ENCODE peak calls at places on chromosomes 7 and 10, in nine cellular contexts. H is epithelial cell of prostate; U is stimulated activated CD4-positive, alpha-beta T cell treated with anti-CD3 and anti-CD28 coated beads, TNF-alpha, amount 100 ng/mL, for 48 hours; P is amygdala; A is IMR-90; Z is nucleus accumbens; N is DMS153; Y is RCC 7860; D is RPMI8226. F is an unnamed sample.

GRCh38 chr7:89385414-89385813 is 589.9 kb upstream of the TEX47 start:
- DNase-seq in A (no peak), Y (no peak), Z (no peak), D (no peak), U (no peak), H (no peak), P (no peak), N (no peak), F (no peak)

GRCh38 chr10:3364768-3365480 is 192.3 kb upstream of the PITRM1 start:
- DNase-seq in A (no peak), P (no peak), Z (no peak), N (peak; percentile 15), H (no peak), U (no peak), Y (no peak), D (no peak), F (no peak)

GRCh38 chr10:3622845-3623621 is 162.0 kb downstream of the KLF6 start:
- DNase-seq in H (no peak), U (peak; percentile 26), D (no peak), Y (no peak), A (peak; percentile 55), P (no peak), Z (no peak), N (no peak), F (peak; percentile 71)

GRCh38 chr7:157464111-157464970 is 127.5 kb downstream of the DNAJB6 start:
- DNase-seq in Y (no peak), A (no peak), H (no peak), Z (no peak), U (no peak), N (no peak), D (no peak), P (peak; percentile 11), F (no peak)

GRCh38 chr10:97468162-97468561 is 22.2 kb downstream of the ZDHHC16 start:
- DNase-seq in P (no peak), N (no peak), H (no peak), U (no peak), A (no peak), D (peak; percentile 93), Y (no peak), Z (no peak), F (no peak)

GRCh38 chr7:135773451-135773850 is 24.8 kb upstream of the FAM180A start:
- DNase-seq in P (no peak), H (no peak), A (peak; percentile 15), U (no peak), N (peak; percentile 74), Z (no peak), Y (no peak), D (no peak), F (no peak)

GRCh38 chr7:131897016-131897789 is 340.8 kb upstream of the PODXL start:
- DNase-seq in P (no peak), Y (peak; percentile 68), U (no peak), D (no peak), N (no peak), H (no peak), A (peak; percentile 24), Z (no peak), F (peak; percentile 1)

GRCh38 chr10:100146875-100147665 is 38.8 kb downstream of the ERLIN1 start:
- DNase-seq in A (no peak), P (no peak), H (no peak), D (no peak), U (no peak), Z (no peak), N (no peak), Y (no peak), F (peak; percentile 11)

GRCh38 chr7:18457832-18458231 is 37.7 kb upstream of the HDAC9 start:
- DNase-seq in A (no peak), D (no peak), U (no peak), Y (peak; percentile 22), P (no peak), Z (no peak), N (peak; percentile 82), H (peak; percentile 3), F (no peak)

GRCh38 chr10:45673074-45673628 is 579 bp upstream of the ZFAND4 start:
- DNase-seq in N (no peak), A (no peak), Z (no peak), D (no peak), H (no peak), P (no peak), Y (no peak), U (no peak), F (no peak)

GRCh38 chr10:121065330-121065729 is 214.2 kb downstream of the WDR11 start:
- DNase-seq in Z (no peak), D (no peak), N (no peak), H (no peak), P (no peak), A (no peak), Y (no peak), U (no peak), F (no peak)